ENCODE peak calls at places on chromosomes 5 and 9, in six cellular contexts. F is upper lobe of left lung, J is mucosa of gallbladder, Z is mesothelial cell of epicardium, O is heart left ventricle, W is endothelial cell. S is an unnamed sample.

GRCh38 chr5:78007232-78007631 is 231.1 kb upstream of the TBCA start:
- DNase-seq in F (no peak), J (no peak), Z (no peak), O (no peak), W (no peak), S (no peak)

GRCh38 chr5:26121343-26121742 is 917.0 kb downstream of the CDH9 start:
- DNase-seq in F (no peak), J (no peak), Z (no peak), O (no peak), W (peak), S (no peak)

GRCh38 chr5:128036961-128037360 is 46.6 kb upstream of the SLC12A2 start:
- DNase-seq in F (no peak), J (no peak), Z (no peak), O (no peak), W (no peak), S (no peak)

GRCh38 chr5:134490925-134491271 is 34.6 kb upstream of the JADE2 start:
- DNase-seq in F (no peak), J (no peak), Z (no peak), O (no peak), W (no peak), S (no peak)

GRCh38 chr9:111598730-111599091 is 736 bp downstream of the PTGR1 start:
- DNase-seq in F (no peak), J (no peak), Z (no peak), O (peak), W (peak), S (no peak)

GRCh38 chr9:121935744-121936143 is 157.4 kb downstream of the TTLL11 start:
- DNase-seq in F (peak), J (no peak), Z (no peak), O (no peak), W (peak), S (no peak)

GRCh38 chr5:72921886-72922285 is 34.0 kb upstream of the FCHO2 start:
- DNase-seq in F (no peak), J (no peak), Z (no peak), O (no peak), W (no peak), S (no peak)

GRCh38 chr9:91071185-91071990 is 269.8 kb downstream of the SYK start:
- DNase-seq in F (peak), J (peak), Z (no peak), O (no peak), W (no peak), S (no peak)

GRCh38 chr5:151234476-151235238 is 10.8 kb upstream of the CCDC69 start:
- DNase-seq in F (peak), J (peak), Z (no peak), O (peak), W (no peak), S (no peak)

GRCh38 chr5:133806847-133807246 is 161.6 kb downstream of the C5orf15 start:
- DNase-seq in F (no peak), J (no peak), Z (no peak), O (no peak), W (no peak), S (no peak)

GRCh38 chr5:79774171-79774854 is 84.7 kb downstream of the CMYA5 start:
- DNase-seq in F (peak), J (no peak), Z (no peak), O (no peak), W (peak), S (no peak)

GRCh38 chr9:111712369-111712768 is 51.0 kb downstream of the GNG10 start:
- DNase-seq in F (no peak), J (no peak), Z (no peak), O (no peak), W (no peak), S (no peak)

GRCh38 chr5:66849803-66850202 is 253.6 kb downstream of the MAST4 start:
- DNase-seq in F (no peak), J (no peak), Z (no peak), O (no peak), W (no peak), S (no peak)

GRCh38 chr5:111224561-111224989 is 391 bp downstream of the CAMK4 start:
- DNase-seq in F (no peak), J (no peak), Z (no peak), O (peak), W (no peak), S (no peak)

GRCh38 chr9:93967020-93967803 is 12.1 kb upstream of the BARX1 start:
- DNase-seq in F (peak), J (no peak), Z (no peak), O (no peak), W (no peak), S (no peak)

GRCh38 chr9:72149231-72149975 is at the start of gene GDA:
- DNase-seq in F (peak), J (peak), Z (peak), O (no peak), W (peak), S (no peak)

GRCh38 chr9:10366171-10366779 is 246.5 kb downstream of the PTPRD start:
- DNase-seq in F (no peak), J (no peak), Z (no peak), O (no peak), W (peak), S (no peak)

GRCh38 chr5:95953026-95953425 is 8.6 kb downstream of the ELL2 start:
- DNase-seq in F (no peak), J (no peak), Z (no peak), O (no peak), W (no peak), S (no peak)

GRCh38 chr5:149790276-149790675 is 60.2 kb downstream of the PPARGC1B start:
- DNase-seq in F (no peak), J (peak), Z (no peak), O (no peak), W (no peak), S (no peak)

GRCh38 chr9:134189475-134190231 is 25.3 kb upstream of the RNU6ATAC start:
- DNase-seq in F (peak), J (no peak), Z (no peak), O (peak), W (no peak), S (no peak)

GRCh38 chr9:129558551-129559505 is 62.1 kb downstream of the C9orf50 start:
- DNase-seq in F (no peak), J (peak), Z (no peak), O (no peak), W (no peak), S (no peak)

GRCh38 chr9:75448281-75448680 is 360.0 kb downstream of the OSTF1 start:
- DNase-seq in F (no peak), J (no peak), Z (no peak), O (no peak), W (no peak), S (no peak)

GRCh38 chr9:97794666-97795065 is 58.4 kb upstream of the FOXE1 start:
- DNase-seq in F (no peak), J (no peak), Z (no peak), O (no peak), W (no peak), S (no peak)

GRCh38 chr9:9341203-9341602 is 1271.6 kb downstream of the PTPRD start:
- DNase-seq in F (no peak), J (no peak), Z (no peak), O (no peak), W (no peak), S (no peak)